ENCODE peak calls at places on chromosome 14, in eight cellular contexts. One of them, this sample, is unnamed.

GRCh38 chr14:30223385-30223785 is 295.7 kb upstream of the PRKD1 start:
- DNase-seq in uterus: peak
- DNase-seq in astrocyte of the spinal cord: peak
- DNase-seq in neural progenitor cell: no peak
- DNase-seq in lower lobe of right lung: peak
- DNase-seq in lower leg skin: peak
- DNase-seq in IMR-90: peak
- DNase-seq in colonic mucosa: peak
- DNase-seq in this sample: peak

GRCh38 chr14:33184587-33184986 is 245.9 kb downstream of the NPAS3 start:
- DNase-seq in uterus: no peak
- DNase-seq in astrocyte of the spinal cord: peak
- DNase-seq in neural progenitor cell: peak
- DNase-seq in lower lobe of right lung: no peak
- DNase-seq in lower leg skin: no peak
- DNase-seq in IMR-90: no peak
- DNase-seq in colonic mucosa: no peak
- DNase-seq in this sample: no peak

GRCh38 chr14:105332352-105332874 is 17.9 kb downstream of the PACS2 start:
- DNase-seq in uterus: no peak
- DNase-seq in astrocyte of the spinal cord: no peak
- DNase-seq in neural progenitor cell: no peak
- DNase-seq in lower lobe of right lung: no peak
- DNase-seq in lower leg skin: no peak
- DNase-seq in IMR-90: no peak
- DNase-seq in colonic mucosa: no peak
- DNase-seq in this sample: no peak

GRCh38 chr14:48035836-48036235 is 360.4 kb upstream of the MDGA2 start:
- DNase-seq in uterus: no peak
- DNase-seq in astrocyte of the spinal cord: no peak
- DNase-seq in neural progenitor cell: peak
- DNase-seq in lower lobe of right lung: peak
- DNase-seq in lower leg skin: no peak
- DNase-seq in IMR-90: no peak
- DNase-seq in colonic mucosa: no peak
- DNase-seq in this sample: no peak

GRCh38 chr14:60653388-60653690 is 4.1 kb upstream of the SIX1 start:
- DNase-seq in uterus: no peak
- DNase-seq in astrocyte of the spinal cord: no peak
- DNase-seq in neural progenitor cell: peak
- DNase-seq in lower lobe of right lung: no peak
- DNase-seq in lower leg skin: no peak
- DNase-seq in IMR-90: no peak
- DNase-seq in colonic mucosa: no peak
- DNase-seq in this sample: no peak

GRCh38 chr14:99118046-99118721 is 153.8 kb downstream of the BCL11B start:
- DNase-seq in uterus: no peak
- DNase-seq in astrocyte of the spinal cord: no peak
- DNase-seq in neural progenitor cell: no peak
- DNase-seq in lower lobe of right lung: no peak
- DNase-seq in lower leg skin: peak
- DNase-seq in IMR-90: no peak
- DNase-seq in colonic mucosa: peak
- DNase-seq in this sample: no peak

GRCh38 chr14:99481745-99482099 is 513 bp downstream of the CCNK start:
- DNase-seq in uterus: no peak
- DNase-seq in astrocyte of the spinal cord: peak
- DNase-seq in neural progenitor cell: no peak
- DNase-seq in lower lobe of right lung: no peak
- DNase-seq in lower leg skin: no peak
- DNase-seq in IMR-90: peak
- DNase-seq in colonic mucosa: peak
- DNase-seq in this sample: no peak

GRCh38 chr14:80523518-80524117 is 312.3 kb upstream of the DIO2 start:
- DNase-seq in uterus: no peak
- DNase-seq in astrocyte of the spinal cord: peak
- DNase-seq in neural progenitor cell: no peak
- DNase-seq in lower lobe of right lung: no peak
- DNase-seq in lower leg skin: no peak
- DNase-seq in IMR-90: peak
- DNase-seq in colonic mucosa: no peak
- DNase-seq in this sample: no peak

GRCh38 chr14:49982082-49982481 is 89.2 kb downstream of the ARF6 start:
- DNase-seq in uterus: no peak
- DNase-seq in astrocyte of the spinal cord: no peak
- DNase-seq in neural progenitor cell: no peak
- DNase-seq in lower lobe of right lung: no peak
- DNase-seq in lower leg skin: no peak
- DNase-seq in IMR-90: peak
- DNase-seq in colonic mucosa: no peak
- DNase-seq in this sample: no peak

GRCh38 chr14:26068060-26068459 is 529.8 kb downstream of the NOVA1 start:
- DNase-seq in uterus: no peak
- DNase-seq in astrocyte of the spinal cord: no peak
- DNase-seq in neural progenitor cell: no peak
- DNase-seq in lower lobe of right lung: no peak
- DNase-seq in lower leg skin: no peak
- DNase-seq in IMR-90: no peak
- DNase-seq in colonic mucosa: no peak
- DNase-seq in this sample: no peak

GRCh38 chr14:103072595-103073366 is 11.2 kb upstream of the LBHD2 start:
- DNase-seq in uterus: no peak
- DNase-seq in astrocyte of the spinal cord: no peak
- DNase-seq in neural progenitor cell: no peak
- DNase-seq in lower lobe of right lung: no peak
- DNase-seq in lower leg skin: no peak
- DNase-seq in IMR-90: no peak
- DNase-seq in colonic mucosa: no peak
- DNase-seq in this sample: no peak

GRCh38 chr14:58151264-58151700 is 731 bp downstream of the ARMH4 start:
- DNase-seq in uterus: no peak
- DNase-seq in astrocyte of the spinal cord: peak
- DNase-seq in neural progenitor cell: no peak
- DNase-seq in lower lobe of right lung: no peak
- DNase-seq in lower leg skin: no peak
- DNase-seq in IMR-90: no peak
- DNase-seq in colonic mucosa: no peak
- DNase-seq in this sample: no peak

GRCh38 chr14:106844608-106845285 is 1318.4 kb downstream of the TMEM121 start:
- DNase-seq in uterus: peak
- DNase-seq in astrocyte of the spinal cord: no peak
- DNase-seq in neural progenitor cell: no peak
- DNase-seq in lower lobe of right lung: peak
- DNase-seq in lower leg skin: peak
- DNase-seq in IMR-90: no peak
- DNase-seq in colonic mucosa: peak
- DNase-seq in this sample: no peak

GRCh38 chr14:106846218-106846617 is 1319.8 kb downstream of the TMEM121 start:
- DNase-seq in uterus: no peak
- DNase-seq in astrocyte of the spinal cord: no peak
- DNase-seq in neural progenitor cell: no peak
- DNase-seq in lower lobe of right lung: no peak
- DNase-seq in lower leg skin: no peak
- DNase-seq in IMR-90: no peak
- DNase-seq in colonic mucosa: no peak
- DNase-seq in this sample: no peak

GRCh38 chr14:106845286-106846087 is 1319.1 kb downstream of the TMEM121 start:
- DNase-seq in uterus: peak
- DNase-seq in astrocyte of the spinal cord: no peak
- DNase-seq in neural progenitor cell: no peak
- DNase-seq in lower lobe of right lung: peak
- DNase-seq in lower leg skin: no peak
- DNase-seq in IMR-90: no peak
- DNase-seq in colonic mucosa: peak
- DNase-seq in this sample: no peak

GRCh38 chr14:106850913-106851825 is 1324.8 kb downstream of the TMEM121 start:
- DNase-seq in uterus: no peak
- DNase-seq in astrocyte of the spinal cord: no peak
- DNase-seq in neural progenitor cell: no peak
- DNase-seq in lower lobe of right lung: no peak
- DNase-seq in lower leg skin: no peak
- DNase-seq in IMR-90: no peak
- DNase-seq in colonic mucosa: no peak
- DNase-seq in this sample: no peak

DNA sequence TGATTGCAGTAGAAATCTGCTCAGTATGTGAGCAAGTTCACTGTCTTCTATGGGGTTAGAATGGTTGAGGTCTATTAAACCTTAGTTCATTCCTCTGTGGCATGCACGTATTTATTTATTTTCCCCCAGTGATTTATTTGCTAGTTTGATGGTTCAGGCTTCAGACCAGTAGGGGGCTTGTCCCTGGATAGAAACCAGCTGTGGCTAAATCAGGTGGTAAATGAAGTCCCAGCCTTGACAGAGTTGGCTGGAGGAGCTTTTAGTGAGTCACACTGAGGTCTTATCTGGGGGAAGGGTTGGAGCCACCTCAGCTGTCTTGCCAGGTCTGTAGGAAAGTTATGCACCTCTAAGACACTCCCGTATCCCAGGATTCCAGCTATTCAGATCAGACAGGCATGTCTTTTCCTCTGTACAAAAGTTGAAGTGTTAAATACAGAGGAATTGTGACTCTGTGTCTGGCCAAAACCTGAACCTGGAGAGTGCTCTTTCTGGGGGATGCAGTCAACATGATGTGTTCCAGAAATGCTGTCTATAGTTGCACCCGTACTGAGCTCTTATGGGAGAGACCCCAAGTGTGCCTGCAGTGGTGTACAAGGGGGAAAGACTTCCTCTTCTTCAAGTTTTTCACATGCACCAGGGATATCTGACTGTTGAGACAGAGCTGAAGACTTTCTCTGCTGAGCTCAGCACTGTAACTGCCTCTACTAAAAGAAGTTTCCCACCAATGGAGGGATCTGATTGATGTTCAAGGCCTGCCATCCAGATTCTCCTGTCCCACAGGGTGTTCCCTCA is 1322.1 kb downstream of the TMEM121 start:
- DNase-seq in uterus: peak
- DNase-seq in astrocyte of the spinal cord: no peak
- DNase-seq in neural progenitor cell: no peak
- DNase-seq in lower lobe of right lung: no peak
- DNase-seq in lower leg skin: no peak
- DNase-seq in IMR-90: no peak
- DNase-seq in colonic mucosa: peak
- DNase-seq in this sample: no peak
- TF ChIP-seq CTCF in uterus: no peak
- TF ChIP-seq CTCF in astrocyte of the spinal cord: no peak
- TF ChIP-seq CTCF in neural progenitor cell: no peak
- TF ChIP-seq CTCF in lower lobe of right lung: no peak
- TF ChIP-seq CTCF in lower leg skin: no peak
- TF ChIP-seq CTCF in IMR-90: no peak
- TF ChIP-seq CTCF in colonic mucosa: no peak
- TF ChIP-seq CTCF in this sample: no peak

DNA sequence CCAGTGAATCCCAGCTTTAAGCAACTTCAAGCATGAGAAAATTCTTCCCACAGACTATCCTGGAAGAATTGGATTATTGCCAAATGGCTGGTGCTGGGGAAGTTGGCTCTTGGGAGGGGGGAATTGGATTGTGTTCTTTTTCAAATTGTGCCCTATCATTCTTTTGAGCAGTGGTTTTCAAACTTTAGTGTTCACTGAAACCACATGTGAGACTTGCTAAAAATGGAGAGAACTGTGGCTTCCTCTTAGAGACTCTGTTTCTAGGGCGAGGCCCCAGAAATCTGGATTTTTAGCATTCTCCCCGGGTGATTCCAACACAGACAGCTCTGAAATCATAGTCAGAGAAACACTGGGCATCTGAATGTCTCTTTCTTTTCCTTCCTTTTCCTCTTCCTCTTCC is 14.3 kb upstream of the OTUB2 start:
- DNase-seq in uterus: no peak
- DNase-seq in astrocyte of the spinal cord: peak
- DNase-seq in neural progenitor cell: no peak
- DNase-seq in lower lobe of right lung: no peak
- DNase-seq in lower leg skin: no peak
- DNase-seq in IMR-90: no peak
- DNase-seq in colonic mucosa: no peak
- DNase-seq in this sample: no peak
- H3K4me3 ChIP-seq in uterus: no peak
- H3K4me3 ChIP-seq in astrocyte of the spinal cord: no peak
- H3K4me3 ChIP-seq in neural progenitor cell: no peak
- H3K4me3 ChIP-seq in lower lobe of right lung: no peak
- H3K4me3 ChIP-seq in lower leg skin: no peak
- H3K4me3 ChIP-seq in IMR-90: no peak
- H3K4me3 ChIP-seq in colonic mucosa: no peak
- H3K4me3 ChIP-seq in this sample: no peak

GRCh38 chr14:94521375-94522114 is 12.3 kb upstream of the SERPINA12 start:
- DNase-seq in uterus: no peak
- DNase-seq in astrocyte of the spinal cord: no peak
- DNase-seq in neural progenitor cell: no peak
- DNase-seq in lower lobe of right lung: no peak
- DNase-seq in lower leg skin: peak
- DNase-seq in IMR-90: no peak
- DNase-seq in colonic mucosa: no peak
- DNase-seq in this sample: no peak
- TF ChIP-seq CTCF in uterus: no peak
- TF ChIP-seq CTCF in astrocyte of the spinal cord: no peak
- TF ChIP-seq CTCF in neural progenitor cell: no peak
- TF ChIP-seq CTCF in lower lobe of right lung: no peak
- TF ChIP-seq CTCF in lower leg skin: no peak
- TF ChIP-seq CTCF in IMR-90: no peak
- TF ChIP-seq CTCF in colonic mucosa: no peak
- TF ChIP-seq CTCF in this sample: no peak

GRCh38 chr14:75578099-75578785 is at the start of gene FLVCR2:
- DNase-seq in uterus: peak
- DNase-seq in astrocyte of the spinal cord: peak
- DNase-seq in neural progenitor cell: peak
- DNase-seq in lower lobe of right lung: peak
- DNase-seq in lower leg skin: peak
- DNase-seq in IMR-90: peak
- DNase-seq in colonic mucosa: peak
- DNase-seq in this sample: no peak

GRCh38 chr14:75577090-75577489 is 1.3 kb upstream of the FLVCR2 start:
- DNase-seq in uterus: no peak
- DNase-seq in astrocyte of the spinal cord: no peak
- DNase-seq in neural progenitor cell: no peak
- DNase-seq in lower lobe of right lung: no peak
- DNase-seq in lower leg skin: no peak
- DNase-seq in IMR-90: no peak
- DNase-seq in colonic mucosa: no peak
- DNase-seq in this sample: no peak

GRCh38 chr14:75578786-75579781 is 664 bp downstream of the FLVCR2 start:
- DNase-seq in uterus: peak
- DNase-seq in astrocyte of the spinal cord: no peak
- DNase-seq in neural progenitor cell: no peak
- DNase-seq in lower lobe of right lung: peak
- DNase-seq in lower leg skin: peak
- DNase-seq in IMR-90: peak
- DNase-seq in colonic mucosa: peak
- DNase-seq in this sample: no peak

GRCh38 chr14:75579882-75580281 is 1.5 kb downstream of the FLVCR2 start:
- DNase-seq in uterus: no peak
- DNase-seq in astrocyte of the spinal cord: no peak
- DNase-seq in neural progenitor cell: no peak
- DNase-seq in lower lobe of right lung: no peak
- DNase-seq in lower leg skin: no peak
- DNase-seq in IMR-90: no peak
- DNase-seq in colonic mucosa: no peak
- DNase-seq in this sample: no peak

DNA sequence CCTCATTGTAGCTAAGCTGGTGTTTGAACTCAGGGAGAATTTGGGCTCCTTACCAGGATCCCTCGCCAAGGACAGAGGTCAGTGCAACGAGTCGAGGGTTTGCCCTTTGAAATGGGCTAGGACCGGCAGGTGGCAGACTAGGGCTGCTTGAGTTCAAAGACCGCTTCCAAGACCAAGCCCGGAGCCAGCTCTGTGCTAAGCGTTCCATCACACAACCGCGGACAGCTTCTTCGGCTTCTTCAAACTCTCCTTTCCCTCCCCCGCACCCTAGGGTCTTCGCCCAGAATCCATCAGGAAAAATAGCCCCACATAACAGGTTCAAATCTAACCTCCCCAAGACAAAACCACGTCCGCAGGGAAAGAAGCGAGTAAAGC is 709 bp upstream of the FLVCR2 start:
- DNase-seq in uterus: peak
- DNase-seq in astrocyte of the spinal cord: peak
- DNase-seq in neural progenitor cell: peak
- DNase-seq in lower lobe of right lung: peak
- DNase-seq in lower leg skin: peak
- DNase-seq in IMR-90: peak
- DNase-seq in colonic mucosa: peak
- DNase-seq in this sample: peak
- H3K4me3 ChIP-seq in uterus: peak
- H3K4me3 ChIP-seq in astrocyte of the spinal cord: peak
- H3K4me3 ChIP-seq in neural progenitor cell: peak
- H3K4me3 ChIP-seq in lower lobe of right lung: peak
- H3K4me3 ChIP-seq in lower leg skin: peak
- H3K4me3 ChIP-seq in IMR-90: peak
- H3K4me3 ChIP-seq in colonic mucosa: peak
- H3K4me3 ChIP-seq in this sample: peak